ENCODE peak calls at places on chromosomes 2 and 18, in seven cellular contexts. J is IMR-90, Z is neuronal stem cell, H is mesendoderm, L is mesenchymal stem cell, P is H9, R is H1. O is an unnamed sample.

GRCh38 chr18:72871091-72871490 is 3.3 kb upstream of the NETO1 start:
- DNase-seq in R (no peak), P (no peak), L (no peak), H (no peak), Z (no peak), J (peak), O (no peak)

GRCh38 chr18:36688020-36688965 is 140.5 kb downstream of the TPGS2 start:
- DNase-seq in R (no peak), L (peak), H (peak), Z (peak), P (peak), J (peak), O (peak)

GRCh38 chr2:201661366-201661765 is 18.1 kb upstream of the TMEM237 start:
- DNase-seq in L (no peak), P (no peak), R (no peak), J (no peak), H (no peak), Z (no peak), O (no peak)

GRCh38 chr2:98907966-98908905 is 27.8 kb downstream of the CRACDL start:
- DNase-seq in P (no peak), L (no peak), H (no peak), Z (no peak), R (no peak), J (no peak), O (no peak)

GRCh38 chr2:234433201-234433600 is 63.7 kb downstream of the ARL4C start:
- DNase-seq in P (no peak), Z (no peak), J (no peak), H (no peak), L (no peak), R (no peak), O (no peak)

GRCh38 chr2:182763311-182763912 is 47.4 kb downstream of the DNAJC10 start:
- DNase-seq in Z (peak), H (peak), L (peak), R (no peak), J (peak), P (peak), O (peak)

GRCh38 chr2:207847807-207848544 is 78.3 kb upstream of the FZD5 start:
- DNase-seq in R (no peak), P (no peak), J (peak), L (no peak), Z (peak), H (peak), O (peak)

GRCh38 chr2:147331790-147332419 is 512.9 kb upstream of the ACVR2A start:
- DNase-seq in R (no peak), L (peak), H (peak), J (no peak), P (peak), Z (peak), O (peak)

GRCh38 chr2:200380833-200381542 is 74.5 kb downstream of the SPATS2L start:
- DNase-seq in H (no peak), R (no peak), P (no peak), Z (no peak), L (peak), J (peak), O (no peak)

GRCh38 chr2:229856416-229856815 is 65.4 kb downstream of the TRIP12 start:
- DNase-seq in P (no peak), L (no peak), J (no peak), Z (no peak), H (no peak), R (no peak), O (no peak)
- H3K18ac ChIP-seq in P (no peak), L (no peak), J (peak), Z (no peak), H (no peak), R (no peak), O (no peak)

DNA sequence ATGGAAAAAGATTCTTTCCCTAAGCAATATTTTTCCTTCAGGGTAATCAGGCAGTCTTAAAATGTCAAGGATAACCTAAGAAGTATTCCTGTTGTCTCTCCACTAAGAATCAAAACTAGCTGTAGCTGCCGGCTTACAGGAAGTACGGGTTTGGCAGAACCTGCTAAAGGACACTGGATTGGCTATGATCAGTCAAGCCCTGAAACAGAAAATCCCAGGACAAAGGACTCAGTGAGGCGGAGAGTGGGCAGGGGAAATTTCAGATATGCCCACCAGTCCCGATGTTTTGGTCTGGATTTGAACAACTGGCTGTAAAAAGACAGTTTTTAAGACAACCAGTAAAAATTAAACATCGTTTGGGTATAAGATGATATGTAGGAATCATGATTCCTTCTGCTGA is 155.7 kb downstream of the HDAC4 start:
- DNase-seq in H (no peak), Z (no peak), J (no peak), L (no peak), P (no peak), R (no peak), O (no peak)
- H2AK5ac ChIP-seq in H (no peak), Z (no peak), J (no peak), L (peak), P (no peak), R (no peak), O (no peak)

GRCh38 chr2:119718391-119719260 is 39.6 kb downstream of the TMEM177 start:
- DNase-seq in L (no peak), J (no peak), P (no peak), Z (no peak), H (no peak), R (no peak), O (no peak)
- H3K4ac ChIP-seq in L (no peak), J (no peak), P (no peak), Z (no peak), H (no peak), R (no peak), O (no peak)

GRCh38 chr2:67561411-67561965 is 164.4 kb downstream of the ETAA1 start:
- DNase-seq in Z (no peak), P (no peak), L (peak), H (no peak), J (peak), R (no peak), O (peak)

GRCh38 chr2:67566292-67566691 is 169.2 kb downstream of the ETAA1 start:
- DNase-seq in H (no peak), Z (no peak), P (no peak), R (no peak), L (no peak), J (no peak), O (peak)

GRCh38 chr2:67564626-67565025 is 167.5 kb downstream of the ETAA1 start:
- DNase-seq in L (no peak), Z (no peak), R (no peak), J (no peak), P (no peak), H (no peak), O (no peak)

GRCh38 chr2:67565761-67566160 is 168.6 kb downstream of the ETAA1 start:
- DNase-seq in R (no peak), L (peak), Z (no peak), P (no peak), J (peak), H (no peak), O (peak)

GRCh38 chr2:67564076-67564475 is 166.9 kb downstream of the ETAA1 start:
- DNase-seq in H (no peak), Z (no peak), P (no peak), L (no peak), R (no peak), J (peak), O (no peak)
- H3K18ac ChIP-seq in H (no peak), Z (no peak), P (no peak), L (no peak), R (no peak), J (peak), O (no peak)

DNA sequence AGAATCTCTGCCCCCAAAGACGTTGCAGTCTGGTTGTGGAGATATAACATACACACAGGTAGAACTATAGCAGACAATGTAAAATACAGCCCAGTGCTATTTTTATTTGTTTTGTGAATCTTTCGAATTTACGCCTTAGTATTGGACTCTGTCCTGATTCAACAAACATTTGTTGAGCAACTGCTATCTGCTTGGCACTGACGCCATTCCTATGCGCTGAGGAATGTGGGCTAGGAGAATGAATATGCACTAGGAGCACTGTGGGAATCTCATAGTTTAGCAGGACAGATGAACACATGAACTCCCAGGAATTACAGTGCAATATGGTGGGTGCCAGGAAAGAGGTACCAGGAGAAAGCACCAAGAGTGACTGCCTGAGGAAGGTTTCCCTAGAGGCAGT is 181.7 kb upstream of the SIX3 start:
- DNase-seq in Z (no peak), J (peak), H (no peak), L (no peak), P (no peak), R (no peak), O (peak)
- H2AK5ac ChIP-seq in Z (no peak), J (no peak), H (no peak), L (no peak), P (no peak), R (no peak), O (no peak)

DNA sequence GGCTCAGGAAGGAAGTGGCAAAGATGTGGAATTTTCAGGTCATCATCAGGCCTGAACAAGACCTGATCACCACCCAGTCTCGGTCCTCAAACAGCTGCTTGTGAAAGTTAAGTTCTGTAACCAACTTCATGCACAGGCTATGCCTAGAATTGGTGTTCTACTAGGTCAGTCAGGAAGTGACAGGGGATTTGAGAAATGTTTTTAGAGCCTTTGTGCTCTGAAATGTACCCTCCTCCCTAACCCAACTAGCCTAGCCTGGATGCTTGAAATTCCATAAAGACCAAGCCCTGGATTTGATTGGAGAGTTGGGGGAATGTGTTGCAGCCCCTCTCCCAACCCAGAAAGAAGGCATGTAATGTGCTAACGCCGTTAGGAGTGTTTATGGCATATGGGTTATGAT is 63.3 kb downstream of the TGOLN2 start:
- DNase-seq in Z (no peak), J (peak), P (no peak), H (peak), L (no peak), R (no peak), O (no peak)
- H3K4ac ChIP-seq in Z (no peak), J (peak), P (no peak), H (no peak), L (no peak), R (no peak), O (no peak)

DNA sequence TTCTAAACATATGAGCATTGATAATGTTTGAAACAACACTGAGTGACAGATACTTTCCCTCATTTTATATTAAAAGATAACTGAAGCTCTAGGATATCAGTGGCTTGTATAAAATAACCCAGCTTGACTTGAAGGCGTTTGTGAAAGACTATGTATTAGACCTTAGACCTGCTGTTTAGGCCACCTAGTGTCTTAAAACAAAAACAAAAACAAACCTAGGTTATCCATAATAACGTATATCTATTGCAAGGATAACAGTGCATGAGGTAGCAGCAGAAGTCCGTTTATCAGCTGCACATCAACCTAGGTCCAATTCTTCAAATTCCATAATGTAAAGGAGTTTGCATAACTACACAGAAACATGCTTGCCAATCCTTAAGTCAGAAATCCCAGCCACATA is 79.5 kb upstream of the MAP2 start:
- DNase-seq in P (no peak), L (no peak), Z (no peak), J (no peak), H (no peak), R (no peak), O (peak)
- H3K18ac ChIP-seq in P (no peak), L (no peak), Z (no peak), J (no peak), H (no peak), R (no peak), O (no peak)

GRCh38 chr2:171598713-171599319 is 76.5 kb downstream of the CYBRD1 start:
- DNase-seq in L (peak), H (peak), J (peak), Z (peak), R (no peak), P (peak), O (peak)
- H2AK5ac ChIP-seq in L (no peak), H (no peak), J (no peak), Z (no peak), R (no peak), P (no peak), O (no peak)

O was measured in trophoblast cell.